ENCODE peak calls at places on chromosomes 7 and 10, in six cellular contexts. W is HFF-Myc; S is adrenal gland; P is CD4-positive, CD25-positive, alpha-beta regulatory T cell; B is anterior cingulate cortex; T is brain pericyte. F is an unnamed sample.
A peak's percentile ranks its signal among the peaks of the same experiment; 100 is the strongest.

GRCh38 chr10:24306507-24306875 is 97.6 kb downstream of the KIAA1217 start:
- DNase-seq in T (no peak), B (no peak), S (no peak), W (no peak), P (no peak), F (no peak)

GRCh38 chr7:37320140-37320839 is 128.4 kb downstream of the ELMO1 start:
- DNase-seq in P (no peak), W (no peak), B (no peak), S (no peak), T (no peak), F (no peak)

GRCh38 chr10:64682043-64682442 is 1160.8 kb downstream of the REEP3 start:
- DNase-seq in B (no peak), S (no peak), W (no peak), T (no peak), P (no peak), F (no peak)

GRCh38 chr7:108200326-108200725 is 70.2 kb upstream of the LAMB4 start:
- DNase-seq in W (no peak), T (no peak), P (no peak), B (no peak), S (no peak), F (no peak)

GRCh38 chr10:35924726-35925125 is 282.6 kb upstream of the FZD8 start:
- DNase-seq in P (no peak), W (no peak), T (no peak), B (no peak), S (no peak), F (no peak)

GRCh38 chr10:74011762-74012161 is 13.8 kb downstream of the VCL start:
- DNase-seq in W (no peak), B (no peak), T (peak; percentile 45), S (no peak), P (no peak), F (no peak)

GRCh38 chr10:104045151-104046089 is 40.3 kb downstream of the COL17A1 start:
- DNase-seq in B (peak; percentile 34), S (peak; percentile 65), W (peak; percentile 21), P (no peak), T (peak; percentile 25), F (no peak)

GRCh38 chr7:98280791-98281756 is at the start of gene BRI3:
- DNase-seq in P (peak; percentile 93), S (peak; percentile 96), T (no peak), B (peak; percentile 98), W (no peak), F (peak; percentile 95)

GRCh38 chr7:69309601-69310000 is 288.7 kb upstream of the AUTS2 start:
- DNase-seq in S (no peak), T (no peak), B (no peak), W (no peak), P (no peak), F (no peak)

GRCh38 chr10:71082930-71083329 is 129.4 kb upstream of the UNC5B start:
- DNase-seq in T (no peak), P (no peak), S (peak; percentile 5), B (no peak), W (no peak), F (no peak)

GRCh38 chr10:58513189-58514101 is 773 bp downstream of the BICC1 start:
- DNase-seq in S (peak; percentile 32), T (peak; percentile 22), W (peak; percentile 73), B (peak; percentile 10), P (no peak), F (peak; percentile 45)

F was measured in transverse colon.